ENCODE peak calls at places on chromosomes 5 and 9, in four cellular contexts. One of them, this sample, is unnamed.

GRCh38 chr5:5105531-5105930 is 34.6 kb upstream of the ADAMTS16 start:
- DNase-seq in H1: no peak
- DNase-seq in SK-N-SH: no peak
- DNase-seq in K562: no peak
- DNase-seq in this sample: no peak

GRCh38 chr9:137176302-137177182 is 4.7 kb upstream of the TMEM210 start:
- DNase-seq in H1: no peak
- DNase-seq in SK-N-SH: no peak
- DNase-seq in K562: peak
- DNase-seq in this sample: no peak

GRCh38 chr5:144028644-144029043 is 141.8 kb downstream of the YIPF5 start:
- DNase-seq in K562: no peak
- DNase-seq in SK-N-SH: no peak
- DNase-seq in H1: no peak
- DNase-seq in this sample: no peak

GRCh38 chr9:70043689-70044449 is at the start of gene MAMDC2:
- DNase-seq in H1: peak
- DNase-seq in K562: no peak
- DNase-seq in SK-N-SH: peak
- DNase-seq in this sample: no peak

GRCh38 chr5:121500262-121500792 is 351.4 kb upstream of the FTMT start:
- DNase-seq in SK-N-SH: no peak
- DNase-seq in K562: no peak
- DNase-seq in H1: no peak
- DNase-seq in this sample: no peak

GRCh38 chr9:96441798-96442445 is 8.0 kb upstream of the HABP4 start:
- DNase-seq in H1: no peak
- DNase-seq in SK-N-SH: no peak
- DNase-seq in K562: peak
- DNase-seq in this sample: no peak

GRCh38 chr9:69307446-69308216 is 17.4 kb upstream of the ENTREP1 start:
- DNase-seq in K562: no peak
- DNase-seq in SK-N-SH: no peak
- DNase-seq in H1: peak
- DNase-seq in this sample: no peak

GRCh38 chr5:159393854-159394274 is 63.6 kb upstream of the IL12B start:
- DNase-seq in H1: no peak
- DNase-seq in K562: no peak
- DNase-seq in SK-N-SH: no peak
- DNase-seq in this sample: no peak

GRCh38 chr5:23234153-23234729 is 273.2 kb upstream of the PRDM9 start:
- DNase-seq in H1: peak
- DNase-seq in SK-N-SH: no peak
- DNase-seq in K562: no peak
- DNase-seq in this sample: no peak

GRCh38 chr5:142869883-142870282 is 99.7 kb downstream of the ARHGAP26 start:
- DNase-seq in H1: no peak
- DNase-seq in K562: no peak
- DNase-seq in SK-N-SH: no peak
- DNase-seq in this sample: no peak

GRCh38 chr9:70510157-70510770 is 95.8 kb upstream of the KLF9 start:
- DNase-seq in SK-N-SH: peak
- DNase-seq in H1: peak
- DNase-seq in K562: peak
- DNase-seq in this sample: no peak

GRCh38 chr9:116405321-116405720 is 251.7 kb downstream of the PAPPA start:
- DNase-seq in H1: no peak
- DNase-seq in SK-N-SH: no peak
- DNase-seq in K562: no peak
- DNase-seq in this sample: no peak

GRCh38 chr5:98934581-98934980 is 5.8 kb upstream of the CHD1 start:
- DNase-seq in SK-N-SH: no peak
- DNase-seq in K562: no peak
- DNase-seq in H1: no peak
- DNase-seq in this sample: no peak

GRCh38 chr9:129619787-129620668 is 873 bp downstream of the C9orf50 start:
- DNase-seq in SK-N-SH: peak
- DNase-seq in K562: peak
- DNase-seq in H1: peak
- DNase-seq in this sample: no peak

GRCh38 chr5:96763012-96763411 is 44.7 kb downstream of the ERAP1 start:
- DNase-seq in H1: no peak
- DNase-seq in K562: no peak
- DNase-seq in SK-N-SH: peak
- DNase-seq in this sample: no peak

GRCh38 chr5:28729067-28729466 is 1690.7 kb upstream of the CDH9 start:
- DNase-seq in SK-N-SH: no peak
- DNase-seq in K562: no peak
- DNase-seq in H1: no peak
- DNase-seq in this sample: no peak

GRCh38 chr9:77601476-77602056 is 46.6 kb downstream of the GNA14 start:
- DNase-seq in K562: no peak
- DNase-seq in SK-N-SH: peak
- DNase-seq in H1: no peak
- DNase-seq in this sample: no peak

GRCh38 chr5:79728396-79728795 is 38.8 kb downstream of the CMYA5 start:
- DNase-seq in H1: no peak
- DNase-seq in SK-N-SH: no peak
- DNase-seq in K562: no peak
- DNase-seq in this sample: no peak

GRCh38 chr9:136024696-136025316 is 63.6 kb upstream of the UBAC1 start:
- DNase-seq in H1: no peak
- DNase-seq in SK-N-SH: peak
- DNase-seq in K562: no peak
- DNase-seq in this sample: no peak

GRCh38 chr9:20322212-20322611 is 300.1 kb downstream of the MLLT3 start:
- DNase-seq in SK-N-SH: no peak
- DNase-seq in H1: no peak
- DNase-seq in K562: no peak
- DNase-seq in this sample: no peak

GRCh38 chr5:78640622-78641021 is 8.0 kb downstream of the LHFPL2 start:
- DNase-seq in H1: no peak
- DNase-seq in K562: no peak
- DNase-seq in SK-N-SH: no peak
- DNase-seq in this sample: peak

GRCh38 chr5:41270423-41271251 is 57.3 kb upstream of the C6 start:
- DNase-seq in SK-N-SH: peak
- DNase-seq in H1: no peak
- DNase-seq in K562: no peak
- DNase-seq in this sample: no peak

GRCh38 chr9:131736440-131736839 is 3.4 kb downstream of the RAPGEF1 start:
- DNase-seq in H1: no peak
- DNase-seq in K562: no peak
- DNase-seq in SK-N-SH: no peak
- DNase-seq in this sample: no peak

GRCh38 chr5:74243634-74244033 is 396.9 kb downstream of the ENC1 start:
- DNase-seq in H1: no peak
- DNase-seq in SK-N-SH: no peak
- DNase-seq in K562: no peak
- DNase-seq in this sample: no peak

GRCh38 chr9:36319183-36319582 is 60.9 kb upstream of the GNE start:
- DNase-seq in K562: no peak
- DNase-seq in SK-N-SH: no peak
- DNase-seq in H1: no peak
- DNase-seq in this sample: no peak

GRCh38 chr5:168780888-168781287 is 201.7 kb upstream of the PANK3 start:
- DNase-seq in K562: no peak
- DNase-seq in H1: no peak
- DNase-seq in SK-N-SH: no peak
- DNase-seq in this sample: no peak

GRCh38 chr5:181191526-181192336 is 13.3 kb downstream of the TRIM7 start:
- DNase-seq in SK-N-SH: peak
- DNase-seq in K562: peak
- DNase-seq in H1: peak
- DNase-seq in this sample: peak

GRCh38 chr9:93819905-93820304 is 135.2 kb downstream of the BARX1 start:
- DNase-seq in SK-N-SH: peak
- DNase-seq in K562: no peak
- DNase-seq in H1: no peak
- DNase-seq in this sample: no peak

GRCh38 chr5:146366904-146367303 is 28.3 kb downstream of the POU4F3 start:
- DNase-seq in H1: no peak
- DNase-seq in K562: no peak
- DNase-seq in SK-N-SH: no peak
- DNase-seq in this sample: no peak

GRCh38 chr5:67360047-67360446 is 163.4 kb upstream of the CD180 start:
- DNase-seq in SK-N-SH: no peak
- DNase-seq in K562: no peak
- DNase-seq in H1: no peak
- DNase-seq in this sample: no peak

GRCh38 chr9:109771796-109772525 is 8.0 kb upstream of the PALM2AKAP2 start:
- DNase-seq in K562: no peak
- DNase-seq in H1: no peak
- DNase-seq in SK-N-SH: no peak
- DNase-seq in this sample: no peak

GRCh38 chr9:114910541-114910940 is 19.9 kb downstream of the TNFSF8 start:
- DNase-seq in H1: no peak
- DNase-seq in SK-N-SH: no peak
- DNase-seq in K562: no peak
- DNase-seq in this sample: no peak

GRCh38 chr5:160770718-160771117 is 81.3 kb downstream of the ATP10B start:
- DNase-seq in SK-N-SH: no peak
- DNase-seq in K562: no peak
- DNase-seq in H1: no peak
- DNase-seq in this sample: no peak
- TF ChIP-seq NRF1 in SK-N-SH: no peak
- TF ChIP-seq NRF1 in K562: no peak
- TF ChIP-seq NRF1 in H1: no peak
- TF ChIP-seq NRF1 in this sample: no peak

GRCh38 chr9:120637919-120638318 is 58.0 kb upstream of the CDK5RAP2 start:
- DNase-seq in K562: no peak
- DNase-seq in H1: no peak
- DNase-seq in SK-N-SH: no peak
- DNase-seq in this sample: no peak

GRCh38 chr9:120640380-120640779 is 60.4 kb upstream of the CDK5RAP2 start:
- DNase-seq in SK-N-SH: no peak
- DNase-seq in K562: no peak
- DNase-seq in H1: no peak
- DNase-seq in this sample: no peak

GRCh38 chr9:120636194-120636957 is 56.4 kb upstream of the CDK5RAP2 start:
- DNase-seq in H1: no peak
- DNase-seq in K562: no peak
- DNase-seq in SK-N-SH: no peak
- DNase-seq in this sample: no peak

DNA sequence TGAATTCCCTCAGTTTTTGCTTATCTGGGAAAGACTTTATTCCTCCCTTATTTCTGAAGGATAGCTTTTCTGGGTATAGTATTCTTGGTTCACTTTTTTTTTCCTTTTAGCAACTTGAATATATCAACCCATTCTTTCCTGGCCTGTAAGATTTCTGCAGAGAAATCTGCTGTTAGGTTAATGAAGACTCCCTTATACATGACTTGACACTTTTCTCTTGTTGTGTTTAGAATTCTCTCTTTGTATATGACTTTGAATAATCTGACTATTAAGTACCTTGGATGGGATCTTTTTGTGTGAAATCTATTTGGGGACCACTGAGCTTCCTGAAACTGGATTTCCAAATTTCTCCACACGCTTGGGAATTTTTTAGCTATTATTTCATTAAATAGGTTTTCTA is 55.0 kb upstream of the CDK5RAP2 start:
- DNase-seq in SK-N-SH: no peak
- DNase-seq in K562: no peak
- DNase-seq in H1: no peak
- DNase-seq in this sample: no peak
- TF ChIP-seq NRF1 in SK-N-SH: no peak
- TF ChIP-seq NRF1 in K562: no peak
- TF ChIP-seq NRF1 in H1: no peak
- TF ChIP-seq NRF1 in this sample: no peak

DNA sequence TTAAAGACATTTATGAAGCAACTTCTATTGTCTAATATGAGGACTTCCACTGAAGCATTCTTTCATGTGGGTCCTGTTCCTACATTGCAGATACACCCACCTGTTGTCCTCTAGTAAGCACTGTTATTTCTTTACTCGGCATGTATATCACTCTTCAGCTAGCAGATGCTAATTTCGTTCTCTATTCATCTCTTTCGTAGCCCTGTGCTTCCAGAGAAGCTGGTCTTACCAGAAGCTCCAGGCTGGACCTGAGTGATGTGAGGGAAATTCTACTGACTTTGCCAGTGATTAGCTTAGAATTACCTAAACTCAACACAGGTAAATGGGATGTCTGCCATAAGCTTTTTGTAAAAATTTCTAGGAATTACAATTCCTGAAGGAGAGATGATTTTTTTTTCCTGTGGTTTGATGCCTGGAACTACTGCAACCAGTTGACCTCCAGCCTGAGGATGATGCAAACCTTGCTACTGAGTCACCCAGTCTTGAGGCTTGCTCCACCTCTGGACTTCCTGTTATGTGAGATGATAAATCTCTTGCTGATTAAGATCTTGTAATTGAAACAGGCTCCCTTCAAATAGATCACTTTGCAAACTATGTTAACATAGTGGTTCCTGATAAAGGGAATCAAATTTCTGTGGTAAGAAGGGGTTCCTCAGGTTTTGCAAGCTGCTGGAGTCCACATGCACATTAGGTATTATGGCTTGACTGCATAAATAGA is 52.2 kb upstream of the SPINK5 start:
- DNase-seq in SK-N-SH: no peak
- DNase-seq in H1: no peak
- DNase-seq in K562: no peak
- DNase-seq in this sample: no peak
- TF ChIP-seq NRF1 in SK-N-SH: no peak
- TF ChIP-seq NRF1 in H1: no peak
- TF ChIP-seq NRF1 in K562: no peak
- TF ChIP-seq NRF1 in this sample: no peak

GRCh38 chr5:141865406-141865805 is 12.8 kb downstream of the PCDH1 start:
- DNase-seq in H1: no peak
- DNase-seq in K562: no peak
- DNase-seq in SK-N-SH: no peak
- DNase-seq in this sample: no peak

GRCh38 chr5:141863569-141864178 is 14.5 kb downstream of the PCDH1 start:
- DNase-seq in H1: no peak
- DNase-seq in K562: no peak
- DNase-seq in SK-N-SH: no peak
- DNase-seq in this sample: no peak

GRCh38 chr5:141866111-141866510 is 12.1 kb downstream of the PCDH1 start:
- DNase-seq in H1: no peak
- DNase-seq in SK-N-SH: no peak
- DNase-seq in K562: no peak
- DNase-seq in this sample: no peak

GRCh38 chr5:141862936-141863543 is 15.2 kb downstream of the PCDH1 start:
- DNase-seq in H1: no peak
- DNase-seq in SK-N-SH: no peak
- DNase-seq in K562: no peak
- DNase-seq in this sample: no peak

GRCh38 chr5:141864371-141865370 is 13.5 kb downstream of the PCDH1 start:
- DNase-seq in SK-N-SH: no peak
- DNase-seq in K562: no peak
- DNase-seq in H1: no peak
- DNase-seq in this sample: no peak
- TF ChIP-seq NRF1 in SK-N-SH: no peak
- TF ChIP-seq NRF1 in K562: no peak
- TF ChIP-seq NRF1 in H1: no peak
- TF ChIP-seq NRF1 in this sample: no peak

This sample was measured in GM12878.